ENCODE peak calls at places on chromosomes 2 and 18, in nine cellular contexts. R is GM12891, B is HCT116, T is sigmoid colon, J is K562, Z is upper lobe of left lung, M is esophagus muscularis mucosa, P is GM12892, Q is stomach. S is an unnamed sample.

GRCh38 chr2:148350211-148350610 is 294.3 kb upstream of the EPC2 start:
- DNase-seq in R (no peak), B (no peak), T (no peak), J (no peak), Z (no peak), M (no peak), P (no peak), Q (no peak), S (peak)

GRCh38 chr18:80194874-80195570 is 52.3 kb downstream of the PARD6G start:
- DNase-seq in R (no peak), B (no peak), T (peak), J (no peak), Z (no peak), M (no peak), P (no peak), Q (no peak), S (no peak)

GRCh38 chr2:178632729-178633128 is 152.5 kb downstream of the PLEKHA3 start:
- DNase-seq in R (no peak), B (no peak), T (no peak), J (no peak), Z (no peak), M (no peak), P (no peak), Q (no peak), S (no peak)

GRCh38 chr2:219430633-219431615 is 3.7 kb upstream of the SPEG start:
- DNase-seq in R (no peak), B (no peak), T (peak), J (no peak), Z (no peak), M (no peak), P (no peak), Q (no peak), S (no peak)

GRCh38 chr2:163686289-163686688 is 49.5 kb downstream of the FIGN start:
- DNase-seq in R (no peak), B (no peak), T (no peak), J (no peak), Z (no peak), M (no peak), P (no peak), Q (no peak), S (no peak)

GRCh38 chr2:26846334-26846863 is 1.5 kb upstream of the DPYSL5 start:
- DNase-seq in R (peak), B (peak), T (peak), J (peak), Z (peak), M (peak), P (peak), Q (peak), S (peak)

GRCh38 chr2:4047961-4048891 is 344.9 kb downstream of the DCDC2C start:
- DNase-seq in R (no peak), B (no peak), T (no peak), J (no peak), Z (no peak), M (peak), P (no peak), Q (no peak), S (no peak)

GRCh38 chr2:121071058-121071504 is 213.9 kb downstream of the TFCP2L1 start:
- DNase-seq in R (peak), B (peak), T (peak), J (peak), Z (peak), M (no peak), P (peak), Q (peak), S (no peak)

GRCh38 chr2:232230557-232230956 is 148.0 kb upstream of the ALPP start:
- DNase-seq in R (no peak), B (peak), T (no peak), J (peak), Z (no peak), M (no peak), P (no peak), Q (peak), S (no peak)

GRCh38 chr2:210302326-210302725 is 12.6 kb downstream of the MYL1 start:
- DNase-seq in R (no peak), B (no peak), T (no peak), J (no peak), Z (no peak), M (no peak), P (no peak), Q (no peak), S (no peak)

GRCh38 chr2:76270356-76270755 is 559.6 kb upstream of the GCFC2 start:
- DNase-seq in R (no peak), B (no peak), T (no peak), J (no peak), Z (no peak), M (no peak), P (no peak), Q (no peak), S (no peak)

DNA sequence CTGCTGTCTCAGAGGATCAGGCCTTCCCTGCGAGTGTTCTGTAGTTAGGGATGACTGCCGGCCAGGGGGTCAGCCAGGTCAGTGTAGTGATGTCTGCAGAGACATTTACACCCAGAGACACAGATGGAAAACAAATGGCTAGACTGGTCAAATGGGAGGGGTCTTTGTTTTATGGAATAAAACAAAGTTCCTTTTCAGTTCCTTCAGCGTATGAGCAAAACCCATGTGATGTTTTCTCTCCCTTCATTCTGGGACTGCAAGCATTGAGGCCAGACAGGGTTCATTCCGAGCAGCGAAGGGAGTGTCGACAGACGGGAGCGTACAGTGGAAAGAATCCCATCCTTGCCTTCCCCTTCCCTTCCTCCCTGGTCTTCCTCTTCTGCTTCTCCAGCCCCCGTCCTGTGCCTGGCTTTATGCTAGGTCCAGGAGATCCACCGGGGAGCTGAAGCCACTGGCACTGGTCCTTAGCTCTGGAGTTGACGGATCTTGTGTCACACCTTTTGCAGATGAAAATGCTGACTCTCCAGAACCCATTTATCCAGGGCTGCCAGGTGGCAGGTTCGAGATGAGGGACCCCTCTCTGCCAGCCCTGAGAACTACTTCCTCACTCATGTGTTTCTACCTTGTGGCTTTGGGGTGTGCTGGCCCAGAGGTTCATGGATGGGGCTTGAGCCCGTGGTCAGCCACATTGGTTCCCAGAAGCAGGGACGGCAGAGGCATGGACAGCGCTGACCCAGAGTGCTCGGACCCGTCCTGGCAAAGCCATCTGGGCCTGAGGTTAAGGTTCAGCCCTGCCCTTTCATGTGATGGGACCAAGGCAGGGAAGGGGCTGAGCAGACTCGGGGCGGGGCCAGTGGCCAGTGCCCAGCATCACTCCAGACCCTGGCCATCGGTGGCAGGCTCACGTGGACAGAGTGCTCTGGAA is 24.2 kb downstream of the ITGB1BP1 start:
- DNase-seq in R (no peak), B (no peak), T (peak), J (no peak), Z (no peak), M (no peak), P (no peak), Q (no peak), S (no peak)
- TF ChIP-seq POLR2AphosphoS5 in R (no peak), B (no peak), T (no peak), J (no peak), Z (no peak), M (peak), P (no peak), Q (no peak), S (no peak)

GRCh38 chr2:9203876-9204275 is 2.7 kb upstream of the ASAP2 start:
- DNase-seq in R (no peak), B (no peak), T (no peak), J (no peak), Z (no peak), M (no peak), P (no peak), Q (no peak), S (no peak)

GRCh38 chr2:9199716-9200633 is 6.6 kb upstream of the ASAP2 start:
- DNase-seq in R (no peak), B (no peak), T (no peak), J (no peak), Z (no peak), M (peak), P (no peak), Q (no peak), S (no peak)

GRCh38 chr2:9203006-9203405 is 3.6 kb upstream of the ASAP2 start:
- DNase-seq in R (no peak), B (no peak), T (no peak), J (no peak), Z (no peak), M (no peak), P (no peak), Q (no peak), S (no peak)

GRCh38 chr2:9200634-9201015 is 6.0 kb upstream of the ASAP2 start:
- DNase-seq in R (no peak), B (no peak), T (no peak), J (no peak), Z (no peak), M (no peak), P (no peak), Q (no peak), S (no peak)

DNA sequence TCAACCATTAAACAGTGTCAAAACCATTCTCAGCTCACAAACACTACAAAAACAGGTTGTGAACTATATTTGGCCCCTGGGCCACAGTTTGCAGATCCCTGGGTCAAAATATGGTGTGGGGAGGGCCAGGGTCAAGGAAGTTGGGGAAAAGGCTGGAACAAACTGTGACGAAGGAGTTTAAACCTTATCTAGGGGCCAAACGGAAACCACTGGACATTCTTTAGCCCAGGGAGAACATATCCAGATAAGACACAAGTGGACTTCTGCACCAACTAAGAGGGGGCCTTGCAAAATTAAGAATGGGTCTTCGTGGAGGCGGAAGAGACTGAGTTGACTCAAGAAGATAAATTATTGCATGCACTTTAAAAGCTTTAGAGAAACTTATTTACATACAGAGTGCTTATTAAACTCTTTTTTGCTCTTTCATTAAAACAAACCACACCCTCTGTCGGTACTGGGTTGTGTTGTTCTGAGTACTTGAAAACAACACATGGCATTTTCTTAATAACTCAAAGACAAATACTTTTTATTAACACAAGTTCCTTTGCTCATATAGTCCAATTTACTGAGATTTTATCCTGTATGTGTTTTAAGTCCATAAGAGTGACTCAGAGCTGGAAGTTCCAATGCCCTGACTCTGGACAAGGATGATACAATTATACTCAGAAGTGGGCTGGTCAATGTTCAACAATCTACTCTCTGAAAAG is 5.3 kb upstream of the ASAP2 start:
- DNase-seq in R (no peak), B (no peak), T (no peak), J (peak), Z (no peak), M (no peak), P (no peak), Q (no peak), S (no peak)
- TF ChIP-seq POLR2AphosphoS5 in R (no peak), B (no peak), T (no peak), J (no peak), Z (no peak), M (no peak), P (no peak), Q (no peak), S (no peak)

DNA sequence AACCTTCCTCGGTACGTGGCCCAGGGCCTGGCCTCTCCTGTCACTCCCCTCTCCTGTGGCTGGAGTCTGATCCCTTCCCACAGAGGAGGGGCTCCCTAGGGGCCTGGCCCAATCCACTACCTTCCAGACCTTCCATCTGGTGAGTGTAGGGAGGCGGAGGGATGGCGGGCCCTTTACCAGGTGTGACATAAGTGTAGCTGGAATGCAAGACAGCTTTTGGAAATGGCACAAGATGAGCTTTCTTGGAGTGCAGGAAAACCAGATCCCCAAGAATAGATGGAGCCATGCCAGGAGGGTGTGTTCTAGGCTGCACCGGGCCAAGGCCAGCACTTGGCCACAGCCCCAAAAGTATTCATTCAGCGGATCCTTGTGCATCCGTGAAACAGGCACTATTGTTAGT is 30.1 kb downstream of the IGFBP5 start:
- DNase-seq in R (no peak), B (no peak), T (no peak), J (no peak), Z (no peak), M (no peak), P (no peak), Q (peak), S (no peak)
- TF ChIP-seq POLR2AphosphoS5 in R (no peak), B (no peak), T (peak), J (no peak), Z (no peak), M (peak), P (no peak), Q (no peak), S (no peak)

DNA sequence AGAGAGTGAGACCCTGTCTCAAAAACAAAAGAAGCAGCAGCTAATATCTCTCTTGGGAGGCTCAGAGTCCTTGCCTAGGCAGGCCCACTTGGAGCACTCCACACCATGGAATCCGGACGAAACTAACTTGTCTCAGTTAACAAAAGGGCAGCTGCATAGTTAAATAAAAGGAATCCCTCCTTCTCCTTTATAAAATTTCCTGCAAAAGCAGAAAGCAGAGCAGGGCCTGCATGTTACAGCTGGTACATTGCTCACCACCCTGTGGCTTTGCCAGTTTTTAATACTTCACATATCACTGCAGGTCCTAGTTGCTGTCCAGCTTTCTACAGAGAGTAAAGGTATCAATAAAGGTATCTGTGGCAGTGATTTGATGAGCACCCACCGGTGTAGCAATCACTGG is 93.6 kb downstream of the ASAP2 start:
- DNase-seq in R (no peak), B (no peak), T (no peak), J (no peak), Z (no peak), M (no peak), P (no peak), Q (no peak), S (no peak)
- TF ChIP-seq POLR2AphosphoS5 in R (no peak), B (no peak), T (no peak), J (no peak), Z (no peak), M (no peak), P (no peak), Q (no peak), S (no peak)

DNA sequence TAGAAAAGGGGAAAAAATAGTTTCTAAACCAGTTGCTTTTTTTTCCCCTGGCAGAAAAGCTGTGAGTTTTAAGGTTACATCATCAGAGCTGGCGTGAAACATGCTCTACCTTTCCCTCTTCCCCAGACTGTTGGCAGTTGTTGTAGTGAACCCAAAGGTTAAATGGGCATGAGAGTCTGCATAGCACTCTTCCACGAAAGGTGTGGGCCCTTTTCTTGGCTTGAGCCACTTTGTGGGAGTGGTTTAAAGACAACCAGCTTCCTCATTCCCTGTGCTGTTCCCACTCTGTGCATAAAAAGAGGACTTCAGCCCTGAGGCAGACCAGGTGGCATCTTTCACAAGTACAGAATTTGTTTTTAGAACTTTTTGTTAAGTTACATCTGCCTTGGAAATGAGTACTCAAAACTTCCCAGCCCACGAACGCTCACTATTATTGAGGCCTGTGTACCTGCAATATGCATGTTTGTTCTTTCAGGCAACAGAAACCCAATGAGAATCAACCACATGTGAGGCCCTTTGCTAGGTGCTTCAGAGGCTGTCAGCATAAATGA is 243.8 kb downstream of the BABAM2 start:
- DNase-seq in R (no peak), B (no peak), T (peak), J (no peak), Z (peak), M (no peak), P (no peak), Q (peak), S (no peak)
- TF ChIP-seq POLR2AphosphoS5 in R (no peak), B (no peak), T (peak), J (no peak), Z (no peak), M (no peak), P (no peak), Q (no peak), S (no peak)

DNA sequence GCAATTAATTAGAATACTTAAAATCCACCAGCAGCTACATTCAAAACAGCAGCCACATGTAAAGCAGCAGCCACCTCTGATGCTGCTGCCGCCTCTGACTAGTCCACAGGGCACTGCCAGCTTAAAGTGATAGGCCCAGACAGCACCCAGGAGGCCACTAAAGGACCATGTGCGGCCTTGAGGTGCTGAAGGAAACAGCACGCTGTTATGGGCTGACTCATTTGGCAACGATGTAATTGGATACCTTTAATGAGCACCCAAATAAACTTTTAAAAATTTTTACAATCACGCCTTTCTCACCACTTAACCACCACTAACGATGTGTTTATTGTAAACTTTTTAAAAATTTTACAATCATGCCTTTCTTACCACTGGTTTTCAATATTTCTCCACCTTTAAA is 209.3 kb upstream of the NCKAP5 start:
- DNase-seq in R (no peak), B (peak), T (no peak), J (no peak), Z (no peak), M (no peak), P (no peak), Q (no peak), S (no peak)
- TF ChIP-seq POLR2AphosphoS5 in R (no peak), B (no peak), T (no peak), J (no peak), Z (no peak), M (no peak), P (no peak), Q (no peak), S (no peak)

GRCh38 chr2:241638063-241638660 is 669 bp downstream of the ATG4B start:
- DNase-seq in R (no peak), B (no peak), T (no peak), J (no peak), Z (no peak), M (no peak), P (no peak), Q (no peak), S (no peak)

GRCh38 chr2:241636983-241637232 is at the start of gene THAP4:
- DNase-seq in R (peak), B (no peak), T (peak), J (peak), Z (peak), M (no peak), P (peak), Q (peak), S (no peak)

GRCh38 chr2:241638940-241639339 is 1.4 kb downstream of the ATG4B start:
- DNase-seq in R (no peak), B (no peak), T (no peak), J (no peak), Z (no peak), M (no peak), P (no peak), Q (no peak), S (no peak)

GRCh38 chr2:241636182-241636982 is 576 bp downstream of the THAP4 start:
- DNase-seq in R (peak), B (no peak), T (peak), J (peak), Z (peak), M (no peak), P (peak), Q (peak), S (no peak)

GRCh38 chr2:241637233-241638062 is at the start of gene ATG4B:
- DNase-seq in R (peak), B (peak), T (peak), J (peak), Z (peak), M (peak), P (peak), Q (peak), S (no peak)
- TF ChIP-seq POLR2AphosphoS5 in R (peak), B (peak), T (peak), J (peak), Z (peak), M (peak), P (peak), Q (peak), S (peak)

GRCh38 chr18:54830260-54830659 is 2.0 kb downstream of the RAB27B start:
- DNase-seq in R (no peak), B (no peak), T (no peak), J (no peak), Z (no peak), M (no peak), P (no peak), Q (no peak), S (no peak)
- TF ChIP-seq POLR2AphosphoS5 in R (no peak), B (no peak), T (no peak), J (no peak), Z (no peak), M (no peak), P (no peak), Q (no peak), S (no peak)